ENCODE peak calls at places on chromosome 16, in eight cellular contexts. W is NCI-H510A treated with DMSO at 0.1 percent for 48 hours; I is activated T-cell treated with anti-CD3 and anti-CD28 coated beads, Interleukin-2, amount 50 U/mL, for 72 hours; Y is Calu3; G is tibial artery; C is nephron progenitor cell; T is fibroblast of pulmonary artery; O is stimulated activated CD4-positive, alpha-beta T cell treated with anti-CD3 and anti-CD28 coated beads, Interleukin-4, amount 100 ng/mL, for 24 hours. K is an unnamed sample.

GRCh38 chr16:30418350-30419181 is 11.2 kb downstream of the ZNF771 start:
- DNase-seq in C (no peak), I (no peak), O (no peak), W (no peak), G (no peak), T (no peak), Y (no peak), K (no peak)

GRCh38 chr16:80618862-80619648 is 78.3 kb downstream of the DYNLRB2 start:
- DNase-seq in G (no peak), Y (no peak), O (no peak), I (no peak), T (no peak), W (no peak), C (no peak), K (no peak)

GRCh38 chr16:2825049-2825742 is 4.9 kb upstream of the ZG16B start:
- DNase-seq in Y (no peak), I (no peak), C (no peak), G (peak), O (no peak), W (no peak), T (no peak), K (no peak)

GRCh38 chr16:30358990-30359870 is 4.1 kb upstream of the CD2BP2 start:
- DNase-seq in G (no peak), W (no peak), I (no peak), T (no peak), Y (no peak), O (no peak), C (no peak), K (no peak)

GRCh38 chr16:49148410-49148809 is 133.2 kb downstream of the CBLN1 start:
- DNase-seq in I (no peak), G (no peak), W (peak), O (no peak), T (no peak), C (no peak), Y (no peak), K (no peak)

GRCh38 chr16:66188786-66189725 is 177.4 kb upstream of the CDH5 start:
- DNase-seq in I (no peak), T (peak), O (no peak), G (peak), C (no peak), Y (no peak), W (no peak), K (no peak)

GRCh38 chr16:66342294-66342900 is 24.1 kb upstream of the CDH5 start:
- DNase-seq in Y (peak), G (no peak), I (peak), W (no peak), C (peak), T (peak), O (peak), K (peak)

GRCh38 chr16:89134269-89134668 is 37.3 kb upstream of the CDH15 start:
- DNase-seq in W (no peak), Y (no peak), G (no peak), C (no peak), O (no peak), T (no peak), I (no peak), K (no peak)

GRCh38 chr16:89764711-89765201 is 43.4 kb downstream of the ZNF276 start:
- DNase-seq in G (peak), Y (no peak), O (peak), C (no peak), T (no peak), W (no peak), I (peak), K (no peak)

GRCh38 chr16:11167581-11167980 is 88.4 kb downstream of the SOCS1 start:
- DNase-seq in W (no peak), O (no peak), C (no peak), T (no peak), Y (no peak), I (no peak), G (no peak), K (no peak)

GRCh38 chr16:29674188-29674587 is 4.8 kb upstream of the QPRT start:
- DNase-seq in I (no peak), Y (no peak), O (no peak), C (no peak), T (peak), G (peak), W (no peak), K (no peak)

GRCh38 chr16:84718-85452 is 6.9 kb downstream of the MPG start:
- DNase-seq in C (no peak), T (peak), I (peak), O (peak), Y (peak), W (peak), G (peak), K (peak)

GRCh38 chr16:27253526-27253930 is 15.0 kb downstream of the NSMCE1 start:
- DNase-seq in W (no peak), O (no peak), T (peak), I (no peak), G (no peak), Y (no peak), C (no peak), K (peak)

GRCh38 chr16:3718019-3718391 is 681 bp upstream of the TRAP1 start:
- DNase-seq in C (no peak), G (no peak), Y (no peak), T (no peak), O (no peak), I (no peak), W (no peak), K (no peak)

GRCh38 chr16:51243836-51244483 is 92.9 kb upstream of the SALL1 start:
- DNase-seq in O (no peak), C (no peak), G (no peak), T (peak), I (no peak), Y (peak), W (peak), K (no peak)

GRCh38 chr16:83813818-83814653 is 6.3 kb downstream of the HSBP1 start:
- DNase-seq in Y (peak), O (no peak), G (no peak), T (peak), W (peak), C (no peak), I (no peak), K (peak)

GRCh38 chr16:85253127-85253941 is 141.1 kb upstream of the CIBAR2 start:
- DNase-seq in W (no peak), O (peak), C (peak), I (peak), G (no peak), T (peak), Y (peak), K (peak)

GRCh38 chr16:11136600-11136999 is 119.4 kb downstream of the SOCS1 start:
- DNase-seq in Y (no peak), W (peak), C (no peak), O (no peak), T (peak), I (no peak), G (no peak), K (peak)

GRCh38 chr16:66849543-66849942 is 5.3 kb downstream of the CA7 start:
- DNase-seq in W (no peak), T (no peak), G (no peak), C (no peak), O (no peak), I (no peak), Y (no peak), K (no peak)

K was measured in dermis blood vessel endothelial cell.